ENCODE peak calls at places on chromosomes 11 and 22, in six cellular contexts. Q is IMR-90, B is mesenchymal stem cell, L is H1, A is neuronal stem cell, H is trophoblast cell. C is an unnamed sample.

GRCh38 chr11:69887841-69888670 is 68.8 kb upstream of the FGF3 start:
- DNase-seq in Q (no peak), B (no peak), L (no peak), A (no peak), H (peak; percentile 3), C (no peak)

GRCh38 chr11:27303903-27304302 is 59.1 kb downstream of the CCDC34 start:
- DNase-seq in Q (no peak), B (no peak), L (no peak), A (no peak), H (no peak), C (no peak)

GRCh38 chr11:84857746-84858145 is 769.4 kb downstream of the DLG2 start:
- DNase-seq in Q (peak; percentile 22), B (no peak), L (no peak), A (no peak), H (no peak), C (no peak)

GRCh38 chr11:2178906-2179494 is 7.4 kb upstream of the TH start:
- DNase-seq in Q (peak; percentile 37), B (peak; percentile 41), L (no peak), A (no peak), H (peak; percentile 38), C (no peak)

GRCh38 chr11:78664606-78665005 is 89.9 kb upstream of the NARS2 start:
- DNase-seq in Q (peak; percentile 53), B (no peak), L (no peak), A (no peak), H (peak; percentile 54), C (no peak)

GRCh38 chr11:108018708-108019107 is 10.0 kb downstream of the CUL5 start:
- DNase-seq in Q (no peak), B (no peak), L (no peak), A (no peak), H (no peak), C (no peak)

GRCh38 chr11:1573847-1574255 is 1.8 kb upstream of the DUSP8 start:
- DNase-seq in Q (no peak), B (no peak), L (peak; percentile 83), A (no peak), H (no peak), C (peak; percentile 74)

GRCh38 chr11:2647953-2648352 is 51.8 kb downstream of the KCNQ1OT1 start:
- DNase-seq in Q (no peak), B (no peak), L (no peak), A (no peak), H (no peak), C (no peak)

GRCh38 chr11:64400096-64400495 is 41.1 kb downstream of the RPS6KA4 start:
- DNase-seq in Q (no peak), B (no peak), L (no peak), A (no peak), H (no peak), C (no peak)

GRCh38 chr11:133902506-133902905 is 54.3 kb downstream of the IGSF9B start:
- DNase-seq in Q (no peak), B (no peak), L (no peak), A (no peak), H (no peak), C (no peak)

GRCh38 chr11:75563501-75563977 is 1.5 kb downstream of the SERPINH1 start:
- DNase-seq in Q (no peak), B (no peak), L (no peak), A (no peak), H (peak; percentile 77), C (no peak)

GRCh38 chr11:87092567-87092966 is 54.8 kb downstream of the TMEM135 start:
- DNase-seq in Q (no peak), B (no peak), L (no peak), A (no peak), H (no peak), C (no peak)

GRCh38 chr22:40641269-40641668 is 4.8 kb upstream of the MRTFA start:
- DNase-seq in Q (no peak), B (no peak), L (no peak), A (no peak), H (no peak), C (no peak)

GRCh38 chr11:12502041-12502440 is 124.7 kb downstream of the PARVA start:
- DNase-seq in Q (peak; percentile 50), B (peak; percentile 52), L (peak; percentile 20), A (no peak), H (no peak), C (no peak)

GRCh38 chr11:74731301-74732094 is at the start of gene CHRDL2:
- DNase-seq in Q (peak; percentile 34), B (peak; percentile 18), L (peak; percentile 64), A (no peak), H (peak; percentile 43), C (no peak)

GRCh38 chr11:1536065-1536843 is 35.8 kb downstream of the DUSP8 start:
- DNase-seq in Q (no peak), B (no peak), L (no peak), A (no peak), H (no peak), C (no peak)

GRCh38 chr11:113289341-113290187 is 24.8 kb upstream of the TTC12 start:
- DNase-seq in Q (peak; percentile 38), B (peak; percentile 68), L (peak; percentile 86), A (peak; percentile 65), H (peak; percentile 65), C (peak; percentile 81)

GRCh38 chr11:127618721-127619120 is 618.2 kb upstream of the KIRREL3 start:
- DNase-seq in Q (no peak), B (no peak), L (no peak), A (no peak), H (no peak), C (no peak)

GRCh38 chr11:62402226-62402625 is 16.6 kb upstream of the SCGB1A1 start:
- DNase-seq in Q (no peak), B (no peak), L (no peak), A (no peak), H (no peak), C (no peak)

GRCh38 chr11:112541140-112541901 is 280.7 kb upstream of the PLET1 start:
- DNase-seq in Q (no peak), B (no peak), L (no peak), A (no peak), H (no peak), C (no peak)

GRCh38 chr22:35587447-35587870 is 29.7 kb downstream of the MB start:
- DNase-seq in Q (no peak), B (no peak), L (no peak), A (no peak), H (no peak), C (no peak)

DNA sequence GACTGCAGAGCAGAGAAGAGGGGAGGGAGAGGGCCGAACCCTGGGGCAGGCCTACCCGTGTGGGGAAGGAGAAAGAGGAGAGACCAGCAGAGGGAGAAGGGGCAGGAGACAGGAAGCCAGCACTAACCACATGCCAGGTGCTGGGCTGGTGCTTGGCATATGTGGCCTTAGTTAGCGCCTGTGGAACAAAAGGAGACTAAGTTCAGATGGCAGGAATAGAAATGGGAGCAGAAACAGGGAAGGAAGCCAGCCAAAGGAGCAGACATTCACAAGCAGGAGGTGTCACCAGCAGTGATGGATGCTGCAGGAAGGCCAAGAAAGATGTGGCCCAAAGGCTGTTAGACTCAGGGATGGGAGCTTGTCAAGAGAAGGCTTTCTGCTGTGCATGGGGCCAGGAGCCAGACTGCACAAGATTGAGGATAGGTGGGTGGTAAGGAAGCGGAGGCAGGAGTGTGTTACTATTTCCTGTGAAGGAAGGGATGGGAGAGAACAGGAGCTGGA is 26.7 kb downstream of the TREH start:
- DNase-seq in Q (no peak), B (no peak), L (no peak), A (no peak), H (no peak), C (no peak)
- H3K9ac ChIP-seq in Q (no peak overlapping the region), B (no peak overlapping the region), L (no peak overlapping the region), A (no peak overlapping the region), H (no peak overlapping the region), C (no peak overlapping the region)

DNA sequence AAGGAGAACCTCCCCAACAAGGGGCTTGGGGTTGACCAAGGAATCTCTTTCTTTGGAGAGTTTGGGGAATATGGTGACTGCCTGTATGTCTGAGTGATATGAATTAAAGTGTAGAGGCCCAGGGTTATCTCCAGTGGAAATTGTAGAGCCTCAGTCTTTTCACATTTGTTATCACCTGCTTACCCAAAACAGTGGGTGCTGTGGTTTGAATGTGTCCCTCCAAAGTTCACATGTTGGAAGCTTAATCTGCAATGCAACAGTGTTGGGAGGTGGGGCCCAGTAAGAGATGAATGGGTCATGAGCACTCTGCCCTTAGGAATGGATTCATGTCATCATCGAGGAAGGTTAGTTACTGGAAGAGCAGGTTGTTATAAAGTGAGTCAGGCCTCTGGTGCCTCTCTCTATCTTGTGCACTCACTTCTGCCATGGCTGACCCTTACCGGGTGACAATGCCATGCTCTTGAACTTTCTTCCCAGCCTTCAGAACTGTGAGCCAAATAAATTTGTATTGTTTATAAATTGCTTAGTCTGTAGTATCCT is 114.2 kb upstream of the TBCEL start:
- DNase-seq in Q (no peak), B (no peak), L (no peak), A (no peak), H (peak; percentile 88), C (no peak)
- H3K14ac ChIP-seq in Q (no peak overlapping the region), B (no peak overlapping the region), L (no peak overlapping the region), A (no peak overlapping the region), H (peak overlapping the region; percentile 51), C (no peak overlapping the region)

GRCh38 chr22:49951678-49951985 is 8.9 kb upstream of the PIM3 start:
- DNase-seq in Q (no peak), B (no peak), L (no peak), A (no peak), H (no peak), C (no peak)
- H3K9ac ChIP-seq in Q (peak overlapping the region; percentile 53), B (no peak overlapping the region), L (no peak overlapping the region), A (no peak overlapping the region), H (no peak overlapping the region), C (no peak overlapping the region)

DNA sequence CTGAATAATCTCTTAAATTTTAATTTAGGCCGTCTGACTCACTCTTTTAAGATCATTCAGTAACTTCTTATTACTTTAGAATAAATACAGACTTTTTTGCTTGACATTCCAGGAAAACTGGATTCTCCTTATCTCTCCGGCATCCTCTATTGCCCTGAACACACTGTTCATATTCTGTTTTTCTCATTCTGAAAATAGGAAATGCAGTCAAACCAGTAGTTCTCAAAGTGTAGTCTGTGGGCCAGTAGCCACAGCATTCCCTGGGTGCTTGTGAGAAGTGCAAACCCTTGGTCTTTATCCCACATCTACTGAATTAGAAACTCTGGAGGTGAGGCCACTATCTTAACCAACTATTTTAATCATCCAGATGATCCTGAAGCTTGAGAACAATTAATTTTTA is 84.3 kb downstream of the PANX1 start:
- DNase-seq in Q (no peak), B (no peak), L (no peak), A (no peak), H (peak; percentile 58), C (no peak)
- H3K14ac ChIP-seq in Q (no peak overlapping the region), B (no peak overlapping the region), L (no peak overlapping the region), A (no peak overlapping the region), H (no peak overlapping the region), C (no peak overlapping the region)

GRCh38 chr11:82734120-82734479 is 436 bp upstream of the FAM181B start:
- DNase-seq in Q (no peak), B (no peak), L (no peak), A (no peak), H (no peak), C (no peak)

GRCh38 chr11:82733444-82734119 is at the start of gene FAM181B:
- DNase-seq in Q (no peak), B (peak; percentile 28), L (peak; percentile 85), A (peak; percentile 83), H (peak; percentile 65), C (peak; percentile 87)

GRCh38 chr11:82732348-82732733 is 1.3 kb downstream of the FAM181B start:
- DNase-seq in Q (no peak), B (no peak), L (no peak), A (no peak), H (no peak), C (peak; percentile 42)

GRCh38 chr11:82731691-82732277 is 1.9 kb downstream of the FAM181B start:
- DNase-seq in Q (no peak), B (no peak), L (no peak), A (no peak), H (no peak), C (no peak)

GRCh38 chr11:82732734-82733443 is 775 bp downstream of the FAM181B start:
- DNase-seq in Q (no peak), B (no peak), L (peak; percentile 64), A (no peak), H (peak; percentile 12), C (peak; percentile 31)
- H3K9ac ChIP-seq in Q (no peak overlapping the region), B (no peak overlapping the region), L (no peak overlapping the region), A (no peak overlapping the region), H (no peak overlapping the region), C (no peak overlapping the region)

C was measured in H9.